ENCODE peak calls at places on chromosomes 13 and 19, in ten cellular contexts. Q is neural crest cell; B is fibroblast of gingiva; T is LoVo; J is lower lobe of right lung; G is colonic mucosa; U is activated T-helper 1 cell treated with anti-CD3 and anti-CD28 coated beads, Interleukin-12 subunit alpha, Interleukin-12 subunit beta, Interleukin-2, Interleukin-4 antibody, amounts not matched to agents 30 ng/mL and 10 ng/mL and 1 ng/mL, durations not matched to agents 14 hours and 24 hours and 36 hours; F is GM23248; D is neuronal stem cell; N is NCI-H510A treated with DMSO at 0.1 percent for 48 hours. H is an unnamed sample.

GRCh38 chr13:68927387-68928026 is 1180.1 kb upstream of the ATXN8OS start:
- DNase-seq in F (no peak), J (no peak), N (peak), G (no peak), U (no peak), D (peak), T (peak), Q (peak), B (no peak), H (no peak)

GRCh38 chr13:78604782-78605611 is 1.6 kb upstream of the POU4F1 start:
- DNase-seq in J (no peak), D (peak), G (no peak), F (peak), T (no peak), N (no peak), B (no peak), U (no peak), Q (no peak), H (peak)

GRCh38 chr13:106348032-106348431 is 187.4 kb downstream of the EFNB2 start:
- DNase-seq in T (peak), D (peak), N (peak), J (no peak), B (no peak), G (no peak), U (no peak), F (peak), Q (no peak), H (no peak)

GRCh38 chr13:78595819-78596700 is 7.3 kb downstream of the POU4F1 start:
- DNase-seq in Q (no peak), T (no peak), J (no peak), U (no peak), F (no peak), N (no peak), G (no peak), B (no peak), D (peak), H (peak)

GRCh38 chr13:102142473-102142826 is 259.4 kb downstream of the FGF14 start:
- DNase-seq in N (no peak), B (no peak), U (no peak), T (no peak), D (no peak), F (no peak), Q (no peak), G (no peak), J (no peak), H (no peak)

GRCh38 chr13:97141564-97142005 is 80.5 kb upstream of the MBNL2 start:
- DNase-seq in U (no peak), F (peak), N (peak), T (peak), G (peak), D (peak), B (peak), Q (peak), J (no peak), H (no peak)

GRCh38 chr13:30616927-30617314 is 799 bp upstream of the USPL1 start:
- DNase-seq in D (no peak), Q (no peak), B (peak), N (peak), U (peak), T (peak), J (peak), F (peak), G (peak), H (peak)

GRCh38 chr19:10661946-10662345 is 7.8 kb downstream of the ILF3 start:
- DNase-seq in Q (no peak), F (no peak), N (no peak), T (no peak), U (no peak), G (no peak), J (no peak), D (no peak), B (no peak), H (no peak)

GRCh38 chr19:50205681-50206138 is 2.3 kb downstream of the MYH14 start:
- DNase-seq in J (peak), F (no peak), T (peak), N (peak), G (peak), Q (no peak), D (no peak), B (no peak), U (no peak), H (no peak)

GRCh38 chr19:17749912-17750317 is 1.4 kb upstream of the FCHO1 start:
- DNase-seq in D (no peak), Q (no peak), F (peak), U (no peak), J (no peak), T (no peak), B (no peak), N (no peak), G (no peak), H (no peak)